ENCODE peak calls at places on chromosomes 1 and 21, in eight cellular contexts. G, Z, R, I, X, C, A and O are unnamed samples.

GRCh38 chr1:172431721-172432192 is 11.3 kb downstream of the C1orf105 start:
- DNase-seq in G (peak; percentile 68), I (no peak), R (no peak), X (no peak), Z (no peak), A (peak; percentile 36), C (no peak), O (no peak)

GRCh38 chr1:206029484-206029883 is 5.8 kb upstream of the CTSE start:
- DNase-seq in A (no peak), I (no peak), R (no peak), C (no peak), G (no peak), X (no peak), Z (no peak), O (peak; percentile 43)

GRCh38 chr1:184387871-184388670 is 1.2 kb downstream of the C1orf21 start:
- DNase-seq in Z (no peak), A (no peak), X (no peak), I (no peak), G (peak; percentile 38), R (peak; percentile 1), C (peak; percentile 6), O (no peak)

GRCh38 chr1:158140871-158141270 is 39.8 kb upstream of the CD1D start:
- DNase-seq in C (no peak), G (no peak), I (no peak), X (no peak), R (no peak), A (no peak), Z (no peak), O (no peak)

GRCh38 chr1:246987083-246987690 is 20.7 kb downstream of the ZNF695 start:
- DNase-seq in Z (no peak), R (no peak), X (no peak), I (no peak), G (no peak), A (no peak), C (no peak), O (no peak)

GRCh38 chr1:209772116-209772515 is 12.2 kb downstream of the C1orf74 start:
- DNase-seq in X (no peak), C (no peak), Z (no peak), I (no peak), A (no peak), R (no peak), G (no peak), O (no peak)

GRCh38 chr1:228360533-228361313 is 45.9 kb downstream of the TRIM11 start:
- DNase-seq in G (no peak), R (no peak), X (no peak), Z (no peak), I (no peak), A (peak; percentile 9), C (no peak), O (no peak)

GRCh38 chr1:29632436-29633270 is 396.3 kb downstream of the PTPRU start:
- DNase-seq in C (no peak), Z (no peak), X (peak; percentile 73), R (no peak), G (no peak), I (no peak), A (no peak), O (no peak)

GRCh38 chr1:228417471-228418203 is 976 bp upstream of the TRIM17 start:
- DNase-seq in Z (no peak), I (no peak), A (no peak), G (no peak), X (no peak), C (no peak), R (no peak), O (no peak)

GRCh38 chr1:115052454-115053083 is 22.9 kb downstream of the TSHB start:
- DNase-seq in R (peak; percentile 28), Z (peak; percentile 28), I (peak; percentile 26), X (no peak), A (peak; percentile 57), C (peak; percentile 74), G (peak; percentile 77), O (peak; percentile 53)

GRCh38 chr1:19643602-19644419 is at the start of gene NBL1:
- DNase-seq in R (peak; percentile 13), X (no peak), C (no peak), A (no peak), I (peak; percentile 44), G (peak; percentile 68), Z (peak; percentile 64), O (no peak)

GRCh38 chr1:232568331-232568852 is 61.5 kb downstream of the SIPA1L2 start:
- DNase-seq in Z (no peak), G (no peak), C (no peak), I (no peak), A (no peak), X (no peak), R (peak; percentile 12), O (no peak)

GRCh38 chr1:178057131-178057765 is 36.7 kb upstream of the RASAL2 start:
- DNase-seq in I (no peak), A (no peak), X (no peak), G (no peak), Z (no peak), C (no peak), R (no peak), O (no peak)

GRCh38 chr21:32806810-32807386 is 35.3 kb upstream of the PAXBP1 start:
- DNase-seq in X (no peak), I (no peak), G (no peak), A (no peak), C (no peak), R (no peak), Z (no peak), O (no peak)

GRCh38 chr21:45589686-45590245 is 47.5 kb upstream of the SLC19A1 start:
- DNase-seq in A (no peak), G (peak; percentile 8), I (no peak), C (no peak), X (peak; percentile 63), R (no peak), Z (no peak), O (peak; percentile 21)

GRCh38 chr21:42146821-42147220 is 72.1 kb upstream of the ABCG1 start:
- DNase-seq in C (no peak), R (no peak), X (peak; percentile 77), I (no peak), A (no peak), G (no peak), Z (peak; percentile 3), O (peak; percentile 15)

GRCh38 chr1:16139473-16139962 is 16.4 kb downstream of the EPHA2 start:
- DNase-seq in X (no peak), G (no peak), C (no peak), R (no peak), A (no peak), Z (no peak), I (no peak), O (no peak)

GRCh38 chr1:32142446-32143301 is 34.8 kb downstream of the KPNA6 start:
- DNase-seq in C (peak; percentile 46), R (no peak), Z (no peak), A (peak; percentile 85), I (no peak), X (no peak), G (peak; percentile 31), O (no peak)

GRCh38 chr1:48679107-48679506 is 97.6 kb downstream of the BEND5 start:
- DNase-seq in G (no peak), R (no peak), C (no peak), A (no peak), I (no peak), X (no peak), Z (no peak), O (no peak)

GRCh38 chr1:172457479-172458130 is 13.7 kb upstream of the PIGC start:
- DNase-seq in X (no peak), R (no peak), A (no peak), Z (no peak), C (no peak), I (no peak), G (no peak), O (no peak)

GRCh38 chr1:158509471-158510161 is 37.6 kb downstream of the OR10R2 start:
- DNase-seq in G (no peak), C (no peak), I (no peak), X (no peak), R (no peak), A (no peak), Z (no peak), O (no peak)

GRCh38 chr1:152968248-152968647 is 2.2 kb upstream of the SPRR4 start:
- DNase-seq in X (no peak), C (no peak), G (no peak), A (no peak), Z (no peak), I (no peak), R (no peak), O (no peak)

GRCh38 chr21:46540087-46540710 is 64.7 kb downstream of the S100B start:
- DNase-seq in X (no peak), I (no peak), G (no peak), R (no peak), Z (no peak), A (no peak), C (no peak), O (no peak)

GRCh38 chr1:78171736-78172590 is 126.2 kb downstream of the GIPC2 start:
- DNase-seq in Z (no peak), X (no peak), R (no peak), C (no peak), A (no peak), G (no peak), I (no peak), O (no peak)

GRCh38 chr1:203183828-203184227 is 2.7 kb downstream of the CHI3L1 start:
- DNase-seq in A (no peak), I (no peak), R (no peak), C (no peak), Z (no peak), G (no peak), X (no peak), O (no peak)

GRCh38 chr1:91617242-91617837 is 116.7 kb downstream of the CDC7 start:
- DNase-seq in G (no peak), I (no peak), Z (no peak), X (no peak), A (peak; percentile 51), R (no peak), C (peak; percentile 9), O (no peak)

GRCh38 chr1:21573971-21574458 is 64.8 kb downstream of the ALPL start:
- DNase-seq in R (peak; percentile 35), Z (no peak), C (peak; percentile 45), X (no peak), A (peak; percentile 67), I (peak; percentile 19), G (peak; percentile 80), O (no peak)

GRCh38 chr21:35940074-35940927 is 120.0 kb downstream of the SETD4 start:
- DNase-seq in Z (no peak), I (peak; percentile 13), A (peak; percentile 45), X (no peak), G (peak; percentile 42), C (peak; percentile 63), R (peak; percentile 1), O (no peak)

GRCh38 chr1:88061830-88062177 is 622.3 kb upstream of the PKN2 start:
- DNase-seq in I (no peak), C (no peak), A (no peak), R (no peak), G (no peak), X (no peak), Z (no peak), O (no peak)

GRCh38 chr1:201214886-201215285 is 24.3 kb downstream of the IGFN1 start:
- DNase-seq in X (peak; percentile 44), A (no peak), Z (no peak), C (no peak), I (no peak), R (no peak), G (peak; percentile 17), O (no peak)